ENCODE peak calls at places on chromosomes 13 and 19, in ten cellular contexts. J is foreskin fibroblast; U is NCI-H1436; P is central memory CD4-positive, alpha-beta T cell; D is A673; C is NCI-H526 treated with DMSO at 0.1 percent for 48 hours; R is activated naive CD4-positive, alpha-beta T cell treated with anti-CD3 and anti-CD28 coated beads, Interleukin-2, amount 10 ng/mL, durations not matched to agents 7 days and 5 days; F is HuH-7.5; Q is fibroblast of lung; B is HTR-8/SVneo. Z is an unnamed sample.

GRCh38 chr13:111397202-111397880 is 76.9 kb downstream of the TEX29 start:
- DNase-seq in J (no peak), U (no peak), P (no peak), D (no peak), C (no peak), R (peak), F (no peak), Q (no peak), B (no peak), Z (no peak)

GRCh38 chr19:7961930-7962626 is 18.6 kb upstream of the TIMM44 start:
- DNase-seq in J (no peak), U (no peak), P (no peak), D (no peak), C (no peak), R (no peak), F (no peak), Q (no peak), B (no peak), Z (no peak)

GRCh38 chr19:46806651-46807050 is 18.3 kb upstream of the SLC1A5 start:
- DNase-seq in J (no peak), U (no peak), P (no peak), D (no peak), C (no peak), R (no peak), F (no peak), Q (no peak), B (no peak), Z (no peak)

GRCh38 chr19:15247107-15248014 is 15.1 kb upstream of the EPHX3 start:
- DNase-seq in J (no peak), U (no peak), P (no peak), D (no peak), C (no peak), R (no peak), F (peak), Q (no peak), B (no peak), Z (no peak)

GRCh38 chr13:77377016-77377415 is 50.1 kb upstream of the MYCBP2 start:
- DNase-seq in J (no peak), U (no peak), P (no peak), D (no peak), C (no peak), R (no peak), F (no peak), Q (no peak), B (no peak), Z (no peak)

GRCh38 chr13:49645451-49645850 is 17.1 kb downstream of the ARL11 start:
- DNase-seq in J (no peak), U (no peak), P (no peak), D (no peak), C (no peak), R (no peak), F (no peak), Q (no peak), B (no peak), Z (no peak)

GRCh38 chr19:19805480-19805879 is 16.1 kb downstream of the ZNF506 start:
- DNase-seq in J (no peak), U (no peak), P (no peak), D (no peak), C (no peak), R (no peak), F (no peak), Q (no peak), B (no peak), Z (no peak)

GRCh38 chr13:48038763-48039162 is 1.2 kb downstream of the NUDT15 start:
- DNase-seq in J (no peak), U (no peak), P (no peak), D (no peak), C (no peak), R (no peak), F (no peak), Q (no peak), B (no peak), Z (no peak)

GRCh38 chr19:6648141-6648715 is 21.7 kb downstream of the TNFSF14 start:
- DNase-seq in J (no peak), U (no peak), P (no peak), D (no peak), C (no peak), R (no peak), F (no peak), Q (no peak), B (no peak), Z (no peak)

GRCh38 chr13:32001392-32001768 is 30.2 kb upstream of the FRY start:
- DNase-seq in J (peak), U (no peak), P (no peak), D (peak), C (no peak), R (peak), F (peak), Q (peak), B (peak), Z (peak)

GRCh38 chr13:20953245-20953931 is 50.8 kb upstream of the XPO4 start:
- DNase-seq in J (no peak), U (no peak), P (no peak), D (no peak), C (no peak), R (no peak), F (peak), Q (no peak), B (no peak), Z (no peak)

GRCh38 chr13:77751513-77752456 is 54.3 kb downstream of the SLAIN1 start:
- DNase-seq in J (peak), U (peak), P (peak), D (peak), C (peak), R (peak), F (peak), Q (peak), B (peak), Z (no peak)

GRCh38 chr13:31850041-31850440 is 110.7 kb downstream of the RXFP2 start:
- DNase-seq in J (no peak), U (no peak), P (no peak), D (no peak), C (no peak), R (no peak), F (no peak), Q (no peak), B (no peak), Z (no peak)

GRCh38 chr13:50617134-50617721 is 226.3 kb downstream of the DLEU7 start:
- DNase-seq in J (peak), U (no peak), P (no peak), D (no peak), C (no peak), R (no peak), F (no peak), Q (peak), B (peak), Z (no peak)

GRCh38 chr13:32316476-32316875 is 1.2 kb downstream of the BRCA2 start:
- DNase-seq in J (peak), U (no peak), P (no peak), D (peak), C (no peak), R (no peak), F (no peak), Q (no peak), B (no peak), Z (no peak)

GRCh38 chr19:43470288-43470687 is 4.9 kb upstream of the LYPD3 start:
- DNase-seq in J (peak), U (no peak), P (peak), D (no peak), C (no peak), R (peak), F (no peak), Q (peak), B (no peak), Z (no peak)

GRCh38 chr19:48168689-48169088 is 1.5 kb downstream of the LIG1 start:
- DNase-seq in J (no peak), U (no peak), P (no peak), D (no peak), C (no peak), R (no peak), F (no peak), Q (no peak), B (no peak), Z (no peak)

GRCh38 chr13:112526146-112526853 is 61.7 kb downstream of the TUBGCP3 start:
- DNase-seq in J (no peak), U (no peak), P (no peak), D (no peak), C (no peak), R (no peak), F (no peak), Q (no peak), B (no peak), Z (no peak)

GRCh38 chr19:32464279-32464678 is 58.7 kb downstream of the DPY19L3 start:
- DNase-seq in J (no peak), U (no peak), P (no peak), D (peak), C (peak), R (no peak), F (no peak), Q (no peak), B (peak), Z (no peak)